ENCODE peak calls at places on chromosomes 13 and 19, in eight cellular contexts. N is heart right ventricle; B is IMR-90; L is pancreas; U is K562; S is RWPE1; M is naive thymus-derived CD4-positive, alpha-beta T cell; W is tibial nerve. K is an unnamed sample.

GRCh38 chr13:111572956-111573355 is 252.5 kb downstream of the TEX29 start:
- DNase-seq in U (no peak), B (no peak), W (no peak), M (no peak), L (peak; percentile 71), N (no peak), S (no peak), K (no peak)

GRCh38 chr13:85148009-85148408 is 651.2 kb downstream of the SLITRK6 start:
- DNase-seq in W (no peak), M (no peak), S (no peak), N (no peak), B (no peak), U (no peak), L (no peak), K (no peak)

GRCh38 chr19:53432088-53432661 is 391 bp downstream of the ZNF761 start:
- DNase-seq in S (peak; percentile 3), N (peak; percentile 33), L (peak; percentile 51), B (peak; percentile 13), U (peak; percentile 39), W (no peak), M (no peak), K (peak; percentile 83)

GRCh38 chr13:37869756-37870488 is at the start of gene TRPC4:
- DNase-seq in N (peak; percentile 33), L (peak; percentile 47), M (no peak), B (peak; percentile 59), U (peak; percentile 12), S (peak; percentile 57), W (no peak), K (peak; percentile 85)

GRCh38 chr13:76992548-76993001 is 694 bp downstream of the CLN5 start:
- DNase-seq in N (no peak), W (peak; percentile 42), U (no peak), B (peak; percentile 23), M (no peak), S (no peak), L (peak; percentile 29), K (no peak)

GRCh38 chr19:12782424-12783225 is 7.3 kb upstream of the HOOK2 start:
- DNase-seq in N (peak; percentile 95), L (peak; percentile 86), U (peak; percentile 87), W (peak; percentile 81), S (peak; percentile 69), M (peak; percentile 93), B (peak; percentile 85), K (peak; percentile 97)

GRCh38 chr13:77375554-77375953 is 48.7 kb upstream of the MYCBP2 start:
- DNase-seq in L (no peak), B (no peak), M (no peak), S (no peak), U (no peak), W (no peak), N (no peak), K (peak; percentile 53)

GRCh38 chr13:44184740-44185139 is 188.9 kb upstream of the SERP2 start:
- DNase-seq in L (no peak), W (no peak), M (no peak), S (no peak), U (no peak), B (no peak), N (no peak), K (no peak)

GRCh38 chr13:107258599-107259187 is 690.8 kb upstream of the ARGLU1 start:
- DNase-seq in U (no peak), N (no peak), L (no peak), M (no peak), W (no peak), S (peak; percentile 57), B (peak; percentile 95), K (no peak)

GRCh38 chr13:40240293-40240692 is 426.1 kb downstream of the FOXO1 start:
- DNase-seq in L (no peak), W (no peak), N (no peak), M (no peak), B (no peak), U (no peak), S (no peak), K (no peak)

DNA sequence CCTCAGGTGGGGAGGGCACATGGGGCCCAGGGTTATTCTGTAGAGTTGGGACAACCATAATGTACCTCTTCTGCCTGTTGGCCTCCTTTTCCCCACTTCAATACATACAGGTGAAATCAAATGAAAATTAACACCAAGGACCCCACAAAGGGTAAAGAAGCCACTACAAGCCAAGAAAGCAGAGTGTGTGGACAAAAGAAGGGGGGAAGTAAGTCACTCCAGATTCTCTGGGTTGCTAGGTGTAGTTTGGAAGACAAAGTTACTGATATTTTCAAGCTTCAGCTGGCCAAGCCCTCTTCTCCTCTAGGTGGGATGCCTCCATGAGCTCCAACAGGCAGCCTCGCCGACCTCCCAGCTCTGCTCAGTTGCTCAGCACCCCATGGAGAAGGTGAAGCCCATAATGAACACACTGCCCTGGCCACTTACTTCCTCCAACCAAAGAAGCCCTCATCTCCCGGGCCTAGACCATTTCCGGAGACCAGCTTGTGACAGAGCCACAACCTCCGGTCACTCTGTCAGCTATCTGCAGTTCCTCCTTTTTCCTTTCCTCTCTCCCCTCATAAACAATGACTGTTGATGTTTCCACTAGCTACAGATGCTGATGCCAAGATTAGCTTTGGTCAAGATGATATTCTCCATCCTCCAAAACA is 66.8 kb upstream of the MED4 start:
- DNase-seq in N (peak; percentile 29), S (no peak), L (no peak), B (no peak), U (no peak), W (peak; percentile 55), M (no peak), K (no peak)
- H3K27ac ChIP-seq in N (peak overlapping the region; percentile 82), S (peak overlapping the region; percentile 75), L (peak overlapping the region; percentile 50), B (no peak overlapping the region), U (peak overlapping the region; percentile 63), W (peak overlapping the region; percentile 72), M (no peak overlapping the region), K (no peak overlapping the region)

DNA sequence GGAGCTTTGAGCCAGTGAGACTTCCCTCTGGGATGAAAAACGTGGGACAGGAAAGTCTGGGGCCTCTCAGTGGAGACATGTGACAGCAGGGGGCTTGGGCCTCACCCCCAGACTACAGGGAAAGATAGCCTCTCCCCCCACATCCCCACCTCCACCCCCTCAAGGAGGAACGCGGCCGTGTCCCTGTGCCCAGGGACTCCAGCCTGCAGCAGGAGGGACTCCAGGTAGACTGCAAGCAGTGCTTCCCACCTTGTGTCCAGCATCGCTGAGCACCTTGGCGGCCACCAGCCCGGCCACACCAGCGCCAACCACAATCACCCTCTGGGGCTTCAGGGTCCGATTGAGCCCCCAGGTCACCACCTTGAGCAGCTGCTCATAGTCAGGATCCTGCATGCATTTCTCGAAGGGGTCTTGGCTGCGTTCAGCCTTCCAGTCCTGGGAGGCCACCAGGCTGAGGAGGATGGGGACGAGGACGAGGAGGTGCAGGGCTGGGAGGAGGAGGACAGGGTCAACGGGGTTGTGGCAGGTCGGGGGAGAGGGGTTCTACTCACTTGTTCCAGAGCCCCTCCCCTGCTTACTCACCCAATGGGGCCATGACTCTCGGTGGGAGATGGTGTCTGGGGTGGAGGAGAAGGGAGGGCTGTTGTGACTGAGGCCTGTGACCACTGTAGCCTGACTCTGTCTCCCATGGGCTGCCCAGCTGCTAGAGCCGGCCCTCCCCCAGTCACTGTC is 955 bp downstream of the IL4I1 start:
- DNase-seq in N (no peak), S (no peak), M (no peak), U (no peak), B (no peak), L (no peak), W (no peak), K (peak; percentile 78)
- H3K27ac ChIP-seq in N (no peak overlapping the region), S (no peak overlapping the region), M (no peak overlapping the region), U (no peak overlapping the region), B (no peak overlapping the region), L (no peak overlapping the region), W (no peak overlapping the region), K (no peak overlapping the region)

GRCh38 chr19:8663920-8664670 is 33.7 kb downstream of the NFILZ start:
- DNase-seq in S (no peak), N (no peak), W (no peak), L (no peak), M (no peak), B (no peak), U (peak; percentile 49), K (no peak)

GRCh38 chr19:8666814-8667405 is 31.7 kb downstream of the ACTL9 start:
- DNase-seq in L (no peak), M (no peak), S (no peak), B (no peak), U (no peak), W (no peak), N (no peak), K (no peak)

GRCh38 chr19:8665468-8666213 is 33.0 kb downstream of the ACTL9 start:
- DNase-seq in W (no peak), N (no peak), S (no peak), L (no peak), B (no peak), U (no peak), M (no peak), K (no peak)

GRCh38 chr19:8662263-8662662 is 31.8 kb downstream of the NFILZ start:
- DNase-seq in L (no peak), U (no peak), W (no peak), B (no peak), N (no peak), S (no peak), M (no peak), K (no peak)

DNA sequence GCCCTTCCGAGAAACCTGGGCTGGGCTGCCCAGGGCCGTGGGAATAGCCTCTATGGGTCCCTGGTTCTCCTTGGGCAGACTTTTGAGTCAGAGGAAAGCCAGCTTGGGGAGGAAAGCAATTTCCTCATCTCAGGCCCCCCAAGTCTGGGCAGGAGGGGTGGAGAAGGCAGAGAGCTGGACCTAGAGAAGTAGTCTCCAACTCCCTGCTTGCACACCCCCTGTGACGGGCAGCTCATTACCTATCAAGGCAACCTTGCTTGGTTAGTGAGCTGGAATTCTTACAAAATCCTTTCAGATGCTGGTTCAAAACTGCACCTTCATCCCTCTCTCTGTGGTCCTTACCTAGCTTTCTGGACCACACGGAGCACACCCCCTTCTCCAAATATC is 33.9 kb downstream of the ACTL9 start:
- DNase-seq in L (no peak), B (no peak), M (no peak), U (no peak), W (no peak), N (no peak), S (no peak), K (no peak)
- H3K27ac ChIP-seq in L (no peak overlapping the region), B (no peak overlapping the region), M (no peak overlapping the region), U (no peak overlapping the region), W (no peak overlapping the region), N (no peak overlapping the region), S (no peak overlapping the region), K (no peak overlapping the region)

GRCh38 chr19:9720541-9720940 is 45.6 kb upstream of the ZNF562 start:
- DNase-seq in U (no peak), W (no peak), B (no peak), M (no peak), N (no peak), L (no peak), S (no peak), K (no peak)
- H3K27ac ChIP-seq in U (no peak overlapping the region), W (no peak overlapping the region), B (no peak overlapping the region), M (no peak overlapping the region), N (no peak overlapping the region), L (no peak overlapping the region), S (no peak overlapping the region), K (no peak overlapping the region)

DNA sequence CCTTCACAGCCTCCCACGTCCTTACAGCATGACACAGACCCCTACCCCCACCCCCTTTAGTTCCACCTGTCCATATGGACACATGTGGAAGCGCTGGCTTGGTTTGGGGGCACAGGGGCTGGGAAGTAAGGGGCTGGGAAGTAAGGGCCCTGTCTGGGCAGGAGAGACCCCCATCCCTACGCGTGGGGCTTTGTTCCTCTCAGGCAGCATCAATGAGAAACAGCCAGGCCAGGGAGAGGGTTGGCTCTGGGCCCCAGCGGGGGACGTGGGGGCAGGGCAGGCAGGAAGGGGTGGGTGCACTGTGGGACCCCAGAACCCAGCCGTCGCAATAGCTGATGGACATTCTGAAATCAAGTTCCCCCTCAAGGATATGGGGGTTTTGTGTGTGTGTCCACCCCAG is 1.1 kb downstream of the NCAN start:
- DNase-seq in B (no peak), L (no peak), S (no peak), U (no peak), N (no peak), M (no peak), W (no peak), K (peak; percentile 66)
- H3K27ac ChIP-seq in B (no peak overlapping the region), L (no peak overlapping the region), S (no peak overlapping the region), U (no peak overlapping the region), N (no peak overlapping the region), M (no peak overlapping the region), W (no peak overlapping the region), K (no peak overlapping the region)

K was measured in osteoblast.